ENCODE peak calls at places on chromosomes 3 and 15, in five cellular contexts. H, G, K, R and P are unnamed samples.

GRCh38 chr3:45665101-45665572 is 24.1 kb upstream of the SACM1L start:
- DNase-seq in G (peak), R (no peak), H (peak), K (peak), P (no peak)

GRCh38 chr15:60155661-60156060 is 151.6 kb downstream of the FOXB1 start:
- DNase-seq in K (peak), H (no peak), R (no peak), G (no peak), P (no peak)

GRCh38 chr15:77856718-77857346 is 220.7 kb downstream of the TBC1D2B start:
- DNase-seq in H (no peak), K (no peak), R (no peak), G (no peak), P (peak)

GRCh38 chr3:148727242-148727641 is 29.5 kb downstream of the AGTR1 start:
- DNase-seq in H (no peak), K (peak), R (no peak), G (peak), P (no peak)

GRCh38 chr15:100022426-100022825 is 289.2 kb upstream of the LYSMD4 start:
- DNase-seq in G (no peak), K (no peak), H (no peak), R (no peak), P (no peak)

GRCh38 chr3:196927571-196928453 is 14.5 kb downstream of the NCBP2 start:
- DNase-seq in K (peak), R (no peak), G (no peak), H (no peak), P (no peak)

GRCh38 chr3:10950476-10951294 is 41.9 kb upstream of the SLC6A1 start:
- DNase-seq in K (peak), H (no peak), R (no peak), G (no peak), P (no peak)

GRCh38 chr3:23112491-23112890 is 90.6 kb upstream of the UBE2E2 start:
- DNase-seq in R (no peak), H (no peak), K (no peak), G (no peak), P (no peak)

GRCh38 chr3:24272875-24273274 is 221.8 kb downstream of the THRB start:
- DNase-seq in H (no peak), G (no peak), R (no peak), K (peak), P (no peak)

GRCh38 chr3:108319428-108320053 is 23.2 kb downstream of the HHLA2 start:
- DNase-seq in H (no peak), K (no peak), G (no peak), R (no peak), P (no peak)

GRCh38 chr15:77568960-77569646 is 63.6 kb downstream of the LINGO1 start:
- DNase-seq in G (no peak), H (no peak), K (peak), R (no peak), P (no peak)

GRCh38 chr3:96182756-96183155 is 631.6 kb upstream of the EPHA6 start:
- DNase-seq in G (no peak), K (no peak), H (no peak), R (no peak), P (no peak)

GRCh38 chr15:97177135-97177704 is 783.3 kb upstream of the ARRDC4 start:
- DNase-seq in H (no peak), K (no peak), R (no peak), G (no peak), P (no peak)

GRCh38 chr15:100833432-100834389 is 45.9 kb upstream of the ALDH1A3 start:
- DNase-seq in K (no peak), R (no peak), H (no peak), G (no peak), P (no peak)

GRCh38 chr3:134054881-134055280 is 25.2 kb upstream of the SLCO2A1 start:
- DNase-seq in K (no peak), H (no peak), R (no peak), G (no peak), P (no peak)

GRCh38 chr3:15476378-15476777 is 45.1 kb downstream of the COLQ start:
- DNase-seq in R (no peak), H (no peak), G (no peak), K (peak), P (no peak)

GRCh38 chr15:80107774-80108173 is 45.0 kb upstream of the FAH start:
- DNase-seq in H (no peak), K (no peak), G (no peak), R (no peak), P (no peak)

GRCh38 chr3:152269423-152270144 is 855 bp downstream of the MBNL1 start:
- DNase-seq in K (peak), G (no peak), R (peak), H (no peak), P (no peak)

GRCh38 chr3:194671511-194671899 is 486 bp downstream of the LSG1 start:
- DNase-seq in K (peak), G (no peak), R (no peak), H (no peak), P (no peak)

GRCh38 chr3:108090066-108090700 is 648 bp downstream of the CD47 start:
- DNase-seq in R (no peak), G (peak), H (no peak), K (peak), P (no peak)

GRCh38 chr3:55690746-55691540 is 203.8 kb upstream of the WNT5A start:
- DNase-seq in K (no peak), H (peak), G (no peak), R (no peak), P (no peak)

GRCh38 chr3:53295410-53295809 is 39.6 kb upstream of the TKT start:
- DNase-seq in K (no peak), H (no peak), R (no peak), G (no peak), P (no peak)

GRCh38 chr3:31247850-31248618 is 284.7 kb upstream of the STT3B start:
- DNase-seq in R (no peak), G (peak), H (peak), K (peak), P (no peak)

GRCh38 chr15:82159922-82160321 is 102.6 kb downstream of the EFL1 start:
- DNase-seq in G (no peak), R (no peak), K (peak), H (no peak), P (no peak)

GRCh38 chr3:24520941-24521305 is 26.3 kb upstream of the THRB start:
- DNase-seq in G (no peak), H (no peak), K (no peak), R (no peak), P (no peak)

GRCh38 chr3:128301186-128302023 is 148.1 kb downstream of the EEFSEC start:
- DNase-seq in H (no peak), G (no peak), R (no peak), K (no peak), P (no peak)

DNA sequence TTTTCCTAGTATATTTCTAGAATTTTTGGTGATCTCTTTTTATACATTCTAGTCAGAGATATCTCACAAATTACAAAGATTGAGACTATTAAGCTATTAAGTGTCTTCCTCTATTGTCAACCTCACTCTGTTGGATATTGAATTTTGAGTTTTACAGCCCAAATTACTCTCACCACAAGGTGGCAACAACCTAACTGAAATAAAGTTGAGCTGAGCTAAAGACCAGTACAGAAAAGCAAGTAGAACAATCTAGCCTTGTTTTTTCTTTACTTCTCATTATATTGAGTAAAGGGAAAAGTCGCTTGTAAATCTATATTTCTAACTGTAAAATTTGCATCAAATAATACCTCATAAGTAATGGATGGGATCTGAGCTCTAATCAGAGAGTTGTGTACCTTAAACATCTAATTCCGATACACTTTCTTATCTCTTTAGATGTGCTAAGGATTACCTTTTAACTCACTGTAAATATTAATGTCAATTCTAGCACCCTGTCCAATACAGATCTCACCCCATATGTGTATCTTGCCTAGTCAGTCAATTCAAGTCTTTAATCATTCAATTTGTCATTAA is 13.6 kb upstream of the COMMD2 start:
- DNase-seq in G (no peak), R (no peak), H (no peak), K (peak), P (no peak)
- TF ChIP-seq CTCF in G (peak), R (peak), H (peak), K (peak), P (peak)

GRCh38 chr3:98612587-98612986 is 19.2 kb upstream of the CPOX start:
- DNase-seq in G (peak), R (no peak), H (no peak), K (peak), P (no peak)
- TF ChIP-seq CTCF in G (peak), R (no peak), H (peak), K (peak), P (peak)

GRCh38 chr3:13289771-13290285 is 130.3 kb downstream of the NUP210 start:
- DNase-seq in G (no peak), R (no peak), K (no peak), H (no peak), P (peak)

GRCh38 chr3:13294442-13295351 is 125.4 kb downstream of the NUP210 start:
- DNase-seq in H (no peak), G (no peak), R (no peak), K (no peak), P (peak)

GRCh38 chr3:13290941-13291340 is 129.2 kb downstream of the NUP210 start:
- DNase-seq in R (no peak), G (no peak), K (no peak), H (no peak), P (no peak)

GRCh38 chr3:13288732-13289718 is 131.1 kb downstream of the NUP210 start:
- DNase-seq in K (no peak), H (no peak), G (no peak), R (no peak), P (no peak)

DNA sequence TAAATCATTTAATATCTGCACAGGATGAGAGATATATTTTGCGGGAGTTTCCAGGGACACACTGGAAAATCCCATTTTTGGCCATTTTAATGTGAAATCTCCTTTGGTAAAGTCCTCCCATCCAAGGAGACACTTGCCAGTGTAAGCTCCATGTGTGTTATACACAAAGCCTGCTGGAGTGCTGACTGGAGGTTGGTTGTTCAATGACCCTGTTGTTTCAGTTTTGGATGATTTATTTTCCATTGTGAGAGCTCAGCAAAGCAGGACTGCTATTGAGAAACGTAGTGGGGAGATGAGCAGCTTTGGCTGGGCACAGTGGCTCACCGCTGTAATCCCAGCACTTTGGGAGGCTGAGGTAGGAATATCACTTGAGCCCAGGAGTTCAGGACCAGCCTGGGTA is 127.8 kb downstream of the NUP210 start:
- DNase-seq in H (no peak), R (no peak), G (no peak), K (no peak), P (peak)
- TF ChIP-seq CTCF in H (no peak), R (no peak), G (no peak), K (no peak), P (no peak)

DNA sequence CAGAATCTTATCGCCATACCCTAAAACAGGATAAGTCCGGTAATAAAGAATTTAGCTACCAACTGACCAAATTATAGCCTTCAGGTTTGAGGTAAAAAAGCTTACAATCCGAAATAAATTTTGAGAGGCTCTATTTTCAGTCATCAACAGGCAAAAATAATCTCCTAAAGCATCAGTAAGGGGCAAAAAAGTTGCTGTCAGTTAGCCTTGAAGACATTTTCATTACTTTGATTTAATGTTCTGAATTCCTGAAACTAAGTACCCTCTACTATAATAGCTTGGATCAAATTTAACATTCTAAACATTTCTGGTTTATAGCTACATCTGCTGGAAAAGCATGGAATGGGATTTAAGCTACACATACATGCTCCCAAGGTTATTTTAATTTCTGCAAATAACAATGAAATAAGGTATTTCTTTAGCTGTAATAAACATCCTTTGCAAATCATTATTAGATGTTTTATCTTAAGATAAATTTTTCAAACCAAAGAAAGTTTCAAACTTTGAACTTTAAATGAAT is 245.5 kb downstream of the ULK4 start:
- DNase-seq in G (no peak), H (no peak), R (no peak), K (peak), P (no peak)
- TF ChIP-seq CTCF in G (no peak), H (no peak), R (peak), K (peak), P (peak)

DNA sequence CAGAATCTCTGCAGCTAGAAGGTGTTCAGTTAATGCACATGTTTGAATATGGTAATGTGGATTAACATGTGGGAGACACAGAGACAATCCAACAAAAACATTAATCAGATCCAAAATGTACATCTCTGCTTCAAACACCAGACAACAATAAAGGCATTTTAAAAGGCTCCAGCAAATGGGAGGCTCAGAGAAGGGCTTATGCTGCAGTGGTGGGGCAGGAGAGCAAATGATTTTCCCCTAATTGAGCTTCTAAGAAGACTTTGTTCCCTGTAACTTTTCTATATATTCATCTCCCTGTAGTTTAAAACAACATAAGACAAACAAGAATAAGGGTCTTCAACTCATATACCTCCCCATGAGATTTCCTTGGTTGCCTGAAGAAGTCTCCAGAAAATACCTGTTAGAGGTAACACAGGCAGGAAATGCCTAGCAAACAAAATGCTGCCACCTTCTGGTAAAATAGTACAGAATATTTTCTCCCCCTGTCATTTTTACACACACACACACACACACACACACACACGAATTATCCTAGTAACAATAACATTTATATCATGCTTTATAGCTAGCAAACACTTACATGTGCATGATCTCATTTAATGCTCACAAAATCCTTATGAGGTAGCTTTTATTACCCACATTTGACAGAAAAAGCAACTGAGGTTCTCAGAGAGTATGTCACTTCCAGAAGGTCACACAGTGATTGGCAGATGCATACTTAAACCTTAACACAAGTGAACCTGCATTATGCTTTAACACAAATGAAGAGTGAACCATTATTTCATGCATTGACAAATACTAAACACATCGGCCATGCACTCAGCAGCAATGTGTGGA is 123.4 kb upstream of the MB21D2 start:
- DNase-seq in H (peak), R (no peak), G (peak), K (peak), P (no peak)
- TF ChIP-seq CTCF in H (peak), R (peak), G (peak), K (peak), P (peak)

GRCh38 chr3:180959691-180960090 is 29.8 kb downstream of the DNAJC19 start:
- DNase-seq in R (no peak), H (no peak), K (no peak), G (no peak), P (no peak)

GRCh38 chr3:180961087-180961486 is 28.4 kb downstream of the DNAJC19 start:
- DNase-seq in K (no peak), R (no peak), G (no peak), H (no peak), P (no peak)

GRCh38 chr3:180961552-180961951 is 28.0 kb downstream of the DNAJC19 start:
- DNase-seq in G (no peak), K (no peak), H (no peak), R (no peak), P (no peak)

GRCh38 chr3:180962530-180962929 is 27.0 kb downstream of the DNAJC19 start:
- DNase-seq in H (no peak), G (no peak), R (no peak), K (no peak), P (no peak)
- TF ChIP-seq CTCF in H (no peak), G (no peak), R (no peak), K (no peak), P (no peak)

GRCh38 chr3:39103324-39103693 is 4.1 kb downstream of the GORASP1 start:
- DNase-seq in R (no peak), G (no peak), H (no peak), K (no peak), P (no peak)
- TF ChIP-seq CTCF in R (no peak), G (peak), H (peak), K (peak), P (peak)

DNA sequence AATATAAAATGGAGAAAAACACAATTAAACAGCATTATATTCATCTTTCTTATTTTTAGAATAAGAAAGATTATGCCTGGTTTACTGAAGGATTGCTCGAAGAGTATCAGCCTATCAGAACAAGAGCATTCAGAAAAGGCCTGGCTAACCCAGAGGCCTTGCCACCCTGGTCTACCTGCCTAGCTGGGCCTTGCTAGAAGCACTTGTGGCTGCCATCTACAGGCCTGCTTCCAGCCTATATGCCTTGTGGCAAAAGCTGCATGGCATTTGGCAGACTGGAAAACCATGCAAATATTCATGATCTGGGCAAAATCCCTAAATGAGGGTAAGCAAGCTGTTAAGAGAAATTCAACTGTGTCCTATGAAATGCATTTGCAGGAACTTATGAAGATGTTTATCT is 9.3 kb upstream of the ATP13A4 start:
- DNase-seq in H (no peak), K (peak), R (no peak), G (no peak), P (no peak)
- TF ChIP-seq CTCF in H (no peak), K (peak), R (no peak), G (peak), P (peak)